ENCODE peak calls at places on chromosomes 11 and 22, in eight cellular contexts. One of them, this sample, is unnamed.

GRCh38 chr11:62546937-62547625 is 475 bp upstream of the AHNAK start:
- DNase-seq in activated T-cell treated with anti-CD3 and anti-CD28 coated beads, Interleukin-2, amount 50 U/mL, for 4 hours: no peak
- DNase-seq in cardiac septum: no peak
- DNase-seq in psoas muscle: no peak
- DNase-seq in NCI-H82: no peak
- DNase-seq in IMR-90: peak; percentile 49
- DNase-seq in fibroblast of the conjunctiva: no peak
- DNase-seq in stimulated activated CD8-positive, alpha-beta memory T cell treated with anti-CD3 and anti-CD28 coated beads, Interleukin-4, amount 100 ng/mL, for 24 hours: no peak
- DNase-seq in this sample: no peak

GRCh38 chr11:14969922-14970323 is 2.2 kb downstream of the CALCA start:
- DNase-seq in fibroblast of the conjunctiva: no peak
- DNase-seq in activated T-cell treated with anti-CD3 and anti-CD28 coated beads, Interleukin-2, amount 50 U/mL, for 4 hours: peak; percentile 36
- DNase-seq in IMR-90: peak; percentile 7
- DNase-seq in cardiac septum: no peak
- DNase-seq in psoas muscle: peak; percentile 22
- DNase-seq in NCI-H82: peak; percentile 65
- DNase-seq in stimulated activated CD8-positive, alpha-beta memory T cell treated with anti-CD3 and anti-CD28 coated beads, Interleukin-4, amount 100 ng/mL, for 24 hours: peak; percentile 61
- DNase-seq in this sample: peak; percentile 64

GRCh38 chr11:65221026-65221425 is 39.3 kb downstream of the CAPN1 start:
- DNase-seq in activated T-cell treated with anti-CD3 and anti-CD28 coated beads, Interleukin-2, amount 50 U/mL, for 4 hours: no peak
- DNase-seq in psoas muscle: no peak
- DNase-seq in stimulated activated CD8-positive, alpha-beta memory T cell treated with anti-CD3 and anti-CD28 coated beads, Interleukin-4, amount 100 ng/mL, for 24 hours: no peak
- DNase-seq in cardiac septum: no peak
- DNase-seq in IMR-90: no peak
- DNase-seq in NCI-H82: no peak
- DNase-seq in fibroblast of the conjunctiva: no peak
- DNase-seq in this sample: no peak

GRCh38 chr11:66639066-66639813 is 737 bp downstream of the RBM4 start:
- DNase-seq in IMR-90: peak; percentile 42
- DNase-seq in fibroblast of the conjunctiva: no peak
- DNase-seq in psoas muscle: no peak
- DNase-seq in stimulated activated CD8-positive, alpha-beta memory T cell treated with anti-CD3 and anti-CD28 coated beads, Interleukin-4, amount 100 ng/mL, for 24 hours: peak; percentile 9
- DNase-seq in cardiac septum: no peak
- DNase-seq in NCI-H82: peak; percentile 49
- DNase-seq in activated T-cell treated with anti-CD3 and anti-CD28 coated beads, Interleukin-2, amount 50 U/mL, for 4 hours: no peak
- DNase-seq in this sample: no peak

GRCh38 chr22:20615021-20615420 is 107.6 kb downstream of the MED15 start:
- DNase-seq in cardiac septum: no peak
- DNase-seq in stimulated activated CD8-positive, alpha-beta memory T cell treated with anti-CD3 and anti-CD28 coated beads, Interleukin-4, amount 100 ng/mL, for 24 hours: no peak
- DNase-seq in NCI-H82: no peak
- DNase-seq in activated T-cell treated with anti-CD3 and anti-CD28 coated beads, Interleukin-2, amount 50 U/mL, for 4 hours: no peak
- DNase-seq in fibroblast of the conjunctiva: no peak
- DNase-seq in psoas muscle: no peak
- DNase-seq in IMR-90: no peak
- DNase-seq in this sample: no peak

GRCh38 chr11:36693139-36693845 is 95.3 kb upstream of the RAG2 start:
- DNase-seq in fibroblast of the conjunctiva: no peak
- DNase-seq in IMR-90: no peak
- DNase-seq in activated T-cell treated with anti-CD3 and anti-CD28 coated beads, Interleukin-2, amount 50 U/mL, for 4 hours: no peak
- DNase-seq in NCI-H82: no peak
- DNase-seq in psoas muscle: no peak
- DNase-seq in stimulated activated CD8-positive, alpha-beta memory T cell treated with anti-CD3 and anti-CD28 coated beads, Interleukin-4, amount 100 ng/mL, for 24 hours: no peak
- DNase-seq in cardiac septum: no peak
- DNase-seq in this sample: no peak

GRCh38 chr11:33690290-33691050 is 10.2 kb downstream of the C11orf91 start:
- DNase-seq in activated T-cell treated with anti-CD3 and anti-CD28 coated beads, Interleukin-2, amount 50 U/mL, for 4 hours: no peak
- DNase-seq in fibroblast of the conjunctiva: peak; percentile 70
- DNase-seq in NCI-H82: no peak
- DNase-seq in cardiac septum: peak; percentile 86
- DNase-seq in psoas muscle: peak; percentile 71
- DNase-seq in stimulated activated CD8-positive, alpha-beta memory T cell treated with anti-CD3 and anti-CD28 coated beads, Interleukin-4, amount 100 ng/mL, for 24 hours: no peak
- DNase-seq in IMR-90: peak; percentile 99
- DNase-seq in this sample: no peak

GRCh38 chr11:64887757-64888405 is 9.5 kb upstream of the EHD1 start:
- DNase-seq in NCI-H82: peak; percentile 76
- DNase-seq in fibroblast of the conjunctiva: no peak
- DNase-seq in psoas muscle: peak; percentile 86
- DNase-seq in IMR-90: no peak
- DNase-seq in activated T-cell treated with anti-CD3 and anti-CD28 coated beads, Interleukin-2, amount 50 U/mL, for 4 hours: peak; percentile 86
- DNase-seq in stimulated activated CD8-positive, alpha-beta memory T cell treated with anti-CD3 and anti-CD28 coated beads, Interleukin-4, amount 100 ng/mL, for 24 hours: peak; percentile 72
- DNase-seq in cardiac septum: peak; percentile 94
- DNase-seq in this sample: peak; percentile 95

GRCh38 chr22:43529954-43530863 is 118.4 kb downstream of the MPPED1 start:
- DNase-seq in NCI-H82: no peak
- DNase-seq in IMR-90: no peak
- DNase-seq in activated T-cell treated with anti-CD3 and anti-CD28 coated beads, Interleukin-2, amount 50 U/mL, for 4 hours: no peak
- DNase-seq in stimulated activated CD8-positive, alpha-beta memory T cell treated with anti-CD3 and anti-CD28 coated beads, Interleukin-4, amount 100 ng/mL, for 24 hours: no peak
- DNase-seq in psoas muscle: no peak
- DNase-seq in cardiac septum: peak; percentile 61
- DNase-seq in fibroblast of the conjunctiva: no peak
- DNase-seq in this sample: no peak

GRCh38 chr22:39665229-39665628 is 94.7 kb downstream of the CACNA1I start:
- DNase-seq in activated T-cell treated with anti-CD3 and anti-CD28 coated beads, Interleukin-2, amount 50 U/mL, for 4 hours: no peak
- DNase-seq in stimulated activated CD8-positive, alpha-beta memory T cell treated with anti-CD3 and anti-CD28 coated beads, Interleukin-4, amount 100 ng/mL, for 24 hours: no peak
- DNase-seq in cardiac septum: no peak
- DNase-seq in fibroblast of the conjunctiva: no peak
- DNase-seq in psoas muscle: no peak
- DNase-seq in IMR-90: no peak
- DNase-seq in NCI-H82: peak; percentile 25
- DNase-seq in this sample: no peak

GRCh38 chr11:124199702-124200101 is 16.6 kb downstream of the OR10D3 start:
- DNase-seq in fibroblast of the conjunctiva: no peak
- DNase-seq in psoas muscle: no peak
- DNase-seq in activated T-cell treated with anti-CD3 and anti-CD28 coated beads, Interleukin-2, amount 50 U/mL, for 4 hours: no peak
- DNase-seq in IMR-90: peak; percentile 42
- DNase-seq in stimulated activated CD8-positive, alpha-beta memory T cell treated with anti-CD3 and anti-CD28 coated beads, Interleukin-4, amount 100 ng/mL, for 24 hours: no peak
- DNase-seq in cardiac septum: no peak
- DNase-seq in NCI-H82: no peak
- DNase-seq in this sample: no peak

GRCh38 chr22:22391543-22391942 is 117.0 kb downstream of the ZNF280B start:
- DNase-seq in NCI-H82: no peak
- DNase-seq in activated T-cell treated with anti-CD3 and anti-CD28 coated beads, Interleukin-2, amount 50 U/mL, for 4 hours: no peak
- DNase-seq in fibroblast of the conjunctiva: no peak
- DNase-seq in psoas muscle: no peak
- DNase-seq in IMR-90: no peak
- DNase-seq in cardiac septum: no peak
- DNase-seq in stimulated activated CD8-positive, alpha-beta memory T cell treated with anti-CD3 and anti-CD28 coated beads, Interleukin-4, amount 100 ng/mL, for 24 hours: no peak
- DNase-seq in this sample: no peak

GRCh38 chr22:30266445-30267381 is at the start of gene OSM:
- DNase-seq in stimulated activated CD8-positive, alpha-beta memory T cell treated with anti-CD3 and anti-CD28 coated beads, Interleukin-4, amount 100 ng/mL, for 24 hours: peak; percentile 65
- DNase-seq in psoas muscle: peak; percentile 59
- DNase-seq in activated T-cell treated with anti-CD3 and anti-CD28 coated beads, Interleukin-2, amount 50 U/mL, for 4 hours: peak; percentile 54
- DNase-seq in fibroblast of the conjunctiva: no peak
- DNase-seq in NCI-H82: no peak
- DNase-seq in IMR-90: no peak
- DNase-seq in cardiac septum: peak; percentile 93
- DNase-seq in this sample: no peak

GRCh38 chr22:46528121-46528610 is 9.3 kb downstream of the CELSR1 start:
- DNase-seq in cardiac septum: no peak
- DNase-seq in NCI-H82: no peak
- DNase-seq in activated T-cell treated with anti-CD3 and anti-CD28 coated beads, Interleukin-2, amount 50 U/mL, for 4 hours: no peak
- DNase-seq in psoas muscle: no peak
- DNase-seq in IMR-90: peak; percentile 64
- DNase-seq in stimulated activated CD8-positive, alpha-beta memory T cell treated with anti-CD3 and anti-CD28 coated beads, Interleukin-4, amount 100 ng/mL, for 24 hours: no peak
- DNase-seq in fibroblast of the conjunctiva: no peak
- DNase-seq in this sample: no peak

GRCh38 chr11:65382036-65382803 is at the start of gene SLC25A45:
- DNase-seq in psoas muscle: peak; percentile 94
- DNase-seq in IMR-90: peak; percentile 99
- DNase-seq in NCI-H82: peak; percentile 79
- DNase-seq in fibroblast of the conjunctiva: peak; percentile 96
- DNase-seq in cardiac septum: peak; percentile 97
- DNase-seq in activated T-cell treated with anti-CD3 and anti-CD28 coated beads, Interleukin-2, amount 50 U/mL, for 4 hours: peak; percentile 93
- DNase-seq in stimulated activated CD8-positive, alpha-beta memory T cell treated with anti-CD3 and anti-CD28 coated beads, Interleukin-4, amount 100 ng/mL, for 24 hours: peak; percentile 92
- DNase-seq in this sample: peak; percentile 89

GRCh38 chr22:45009881-45010531 is at the start of gene PHF21B:
- DNase-seq in fibroblast of the conjunctiva: no peak
- DNase-seq in activated T-cell treated with anti-CD3 and anti-CD28 coated beads, Interleukin-2, amount 50 U/mL, for 4 hours: no peak
- DNase-seq in NCI-H82: peak; percentile 84
- DNase-seq in cardiac septum: no peak
- DNase-seq in psoas muscle: peak; percentile 50
- DNase-seq in stimulated activated CD8-positive, alpha-beta memory T cell treated with anti-CD3 and anti-CD28 coated beads, Interleukin-4, amount 100 ng/mL, for 24 hours: peak; percentile 20
- DNase-seq in IMR-90: peak; percentile 22
- DNase-seq in this sample: peak; percentile 98

GRCh38 chr22:23403152-23403719 is 176.9 kb downstream of the IGLL1 start:
- DNase-seq in NCI-H82: no peak
- DNase-seq in activated T-cell treated with anti-CD3 and anti-CD28 coated beads, Interleukin-2, amount 50 U/mL, for 4 hours: no peak
- DNase-seq in stimulated activated CD8-positive, alpha-beta memory T cell treated with anti-CD3 and anti-CD28 coated beads, Interleukin-4, amount 100 ng/mL, for 24 hours: no peak
- DNase-seq in psoas muscle: no peak
- DNase-seq in cardiac septum: peak; percentile 58
- DNase-seq in IMR-90: no peak
- DNase-seq in fibroblast of the conjunctiva: no peak
- DNase-seq in this sample: peak; percentile 13

GRCh38 chr11:6737872-6738466 is 33.8 kb downstream of the OR2AG2 start:
- DNase-seq in stimulated activated CD8-positive, alpha-beta memory T cell treated with anti-CD3 and anti-CD28 coated beads, Interleukin-4, amount 100 ng/mL, for 24 hours: no peak
- DNase-seq in fibroblast of the conjunctiva: no peak
- DNase-seq in activated T-cell treated with anti-CD3 and anti-CD28 coated beads, Interleukin-2, amount 50 U/mL, for 4 hours: peak; percentile 59
- DNase-seq in NCI-H82: peak; percentile 66
- DNase-seq in psoas muscle: no peak
- DNase-seq in IMR-90: peak; percentile 34
- DNase-seq in cardiac septum: no peak
- DNase-seq in this sample: peak; percentile 48

GRCh38 chr22:25546751-25547150 is 17.7 kb upstream of the GRK3 start:
- DNase-seq in fibroblast of the conjunctiva: no peak
- DNase-seq in activated T-cell treated with anti-CD3 and anti-CD28 coated beads, Interleukin-2, amount 50 U/mL, for 4 hours: no peak
- DNase-seq in IMR-90: no peak
- DNase-seq in psoas muscle: no peak
- DNase-seq in stimulated activated CD8-positive, alpha-beta memory T cell treated with anti-CD3 and anti-CD28 coated beads, Interleukin-4, amount 100 ng/mL, for 24 hours: no peak
- DNase-seq in NCI-H82: no peak
- DNase-seq in cardiac septum: no peak
- DNase-seq in this sample: no peak

GRCh38 chr22:39205344-39206021 is 39.3 kb downstream of the PDGFB start:
- DNase-seq in psoas muscle: no peak
- DNase-seq in cardiac septum: no peak
- DNase-seq in activated T-cell treated with anti-CD3 and anti-CD28 coated beads, Interleukin-2, amount 50 U/mL, for 4 hours: no peak
- DNase-seq in fibroblast of the conjunctiva: peak; percentile 28
- DNase-seq in IMR-90: peak; percentile 78
- DNase-seq in NCI-H82: no peak
- DNase-seq in stimulated activated CD8-positive, alpha-beta memory T cell treated with anti-CD3 and anti-CD28 coated beads, Interleukin-4, amount 100 ng/mL, for 24 hours: peak; percentile 36
- DNase-seq in this sample: peak; percentile 17

GRCh38 chr11:48001438-48002021 is 21.2 kb downstream of the PTPRJ start:
- DNase-seq in IMR-90: peak; percentile 94
- DNase-seq in psoas muscle: no peak
- DNase-seq in NCI-H82: no peak
- DNase-seq in fibroblast of the conjunctiva: peak; percentile 76
- DNase-seq in activated T-cell treated with anti-CD3 and anti-CD28 coated beads, Interleukin-2, amount 50 U/mL, for 4 hours: peak; percentile 79
- DNase-seq in stimulated activated CD8-positive, alpha-beta memory T cell treated with anti-CD3 and anti-CD28 coated beads, Interleukin-4, amount 100 ng/mL, for 24 hours: peak; percentile 58
- DNase-seq in cardiac septum: peak; percentile 67
- DNase-seq in this sample: no peak

GRCh38 chr11:10622957-10623787 is 54.7 kb upstream of the LYVE1 start:
- DNase-seq in IMR-90: no peak
- DNase-seq in psoas muscle: no peak
- DNase-seq in activated T-cell treated with anti-CD3 and anti-CD28 coated beads, Interleukin-2, amount 50 U/mL, for 4 hours: no peak
- DNase-seq in fibroblast of the conjunctiva: no peak
- DNase-seq in stimulated activated CD8-positive, alpha-beta memory T cell treated with anti-CD3 and anti-CD28 coated beads, Interleukin-4, amount 100 ng/mL, for 24 hours: no peak
- DNase-seq in cardiac septum: peak; percentile 89
- DNase-seq in NCI-H82: no peak
- DNase-seq in this sample: no peak

GRCh38 chr11:100830978-100831732 is 144.1 kb downstream of the ARHGAP42 start:
- DNase-seq in NCI-H82: no peak
- DNase-seq in fibroblast of the conjunctiva: no peak
- DNase-seq in activated T-cell treated with anti-CD3 and anti-CD28 coated beads, Interleukin-2, amount 50 U/mL, for 4 hours: no peak
- DNase-seq in stimulated activated CD8-positive, alpha-beta memory T cell treated with anti-CD3 and anti-CD28 coated beads, Interleukin-4, amount 100 ng/mL, for 24 hours: no peak
- DNase-seq in cardiac septum: no peak
- DNase-seq in IMR-90: peak; percentile 81
- DNase-seq in psoas muscle: no peak
- DNase-seq in this sample: no peak

GRCh38 chr11:16816358-16817270 is 78.2 kb downstream of the C11orf58 start:
- DNase-seq in psoas muscle: no peak
- DNase-seq in IMR-90: no peak
- DNase-seq in cardiac septum: peak; percentile 71
- DNase-seq in fibroblast of the conjunctiva: no peak
- DNase-seq in NCI-H82: no peak
- DNase-seq in activated T-cell treated with anti-CD3 and anti-CD28 coated beads, Interleukin-2, amount 50 U/mL, for 4 hours: no peak
- DNase-seq in stimulated activated CD8-positive, alpha-beta memory T cell treated with anti-CD3 and anti-CD28 coated beads, Interleukin-4, amount 100 ng/mL, for 24 hours: no peak
- DNase-seq in this sample: no peak

GRCh38 chr11:103398829-103399228 is 289.6 kb downstream of the DYNC2H1 start:
- DNase-seq in IMR-90: no peak
- DNase-seq in NCI-H82: no peak
- DNase-seq in fibroblast of the conjunctiva: no peak
- DNase-seq in stimulated activated CD8-positive, alpha-beta memory T cell treated with anti-CD3 and anti-CD28 coated beads, Interleukin-4, amount 100 ng/mL, for 24 hours: no peak
- DNase-seq in activated T-cell treated with anti-CD3 and anti-CD28 coated beads, Interleukin-2, amount 50 U/mL, for 4 hours: no peak
- DNase-seq in cardiac septum: no peak
- DNase-seq in psoas muscle: no peak
- DNase-seq in this sample: no peak

GRCh38 chr11:72236083-72236697 is 7.8 kb downstream of the PHOX2A start:
- DNase-seq in IMR-90: peak; percentile 50
- DNase-seq in fibroblast of the conjunctiva: no peak
- DNase-seq in activated T-cell treated with anti-CD3 and anti-CD28 coated beads, Interleukin-2, amount 50 U/mL, for 4 hours: no peak
- DNase-seq in psoas muscle: no peak
- DNase-seq in stimulated activated CD8-positive, alpha-beta memory T cell treated with anti-CD3 and anti-CD28 coated beads, Interleukin-4, amount 100 ng/mL, for 24 hours: no peak
- DNase-seq in cardiac septum: no peak
- DNase-seq in NCI-H82: no peak
- DNase-seq in this sample: no peak

GRCh38 chr11:103294516-103294915 is 185.3 kb downstream of the DYNC2H1 start:
- DNase-seq in psoas muscle: no peak
- DNase-seq in stimulated activated CD8-positive, alpha-beta memory T cell treated with anti-CD3 and anti-CD28 coated beads, Interleukin-4, amount 100 ng/mL, for 24 hours: no peak
- DNase-seq in activated T-cell treated with anti-CD3 and anti-CD28 coated beads, Interleukin-2, amount 50 U/mL, for 4 hours: no peak
- DNase-seq in IMR-90: peak; percentile 12
- DNase-seq in cardiac septum: no peak
- DNase-seq in fibroblast of the conjunctiva: no peak
- DNase-seq in NCI-H82: no peak
- DNase-seq in this sample: no peak

GRCh38 chr22:45226681-45227186 is 14.0 kb downstream of the KIAA0930 start:
- DNase-seq in stimulated activated CD8-positive, alpha-beta memory T cell treated with anti-CD3 and anti-CD28 coated beads, Interleukin-4, amount 100 ng/mL, for 24 hours: no peak
- DNase-seq in activated T-cell treated with anti-CD3 and anti-CD28 coated beads, Interleukin-2, amount 50 U/mL, for 4 hours: no peak
- DNase-seq in NCI-H82: no peak
- DNase-seq in psoas muscle: no peak
- DNase-seq in IMR-90: no peak
- DNase-seq in fibroblast of the conjunctiva: no peak
- DNase-seq in cardiac septum: no peak
- DNase-seq in this sample: no peak